ENCODE peak calls at places on chromosomes 2 and 18, in eight cellular contexts. One of them, this sample, is unnamed.

GRCh38 chr18:63683152-63683551 is 19.6 kb upstream of the SERPINB11 start:
- DNase-seq in stomach: peak
- DNase-seq in H54: peak
- DNase-seq in body of pancreas: no peak
- DNase-seq in prostate gland: peak
- DNase-seq in K562: no peak
- DNase-seq in IMR-90: peak
- DNase-seq in sigmoid colon: no peak
- DNase-seq in this sample: peak

GRCh38 chr2:126932966-126933555 is 34.4 kb downstream of the TEX51 start:
- DNase-seq in stomach: no peak
- DNase-seq in H54: no peak
- DNase-seq in body of pancreas: no peak
- DNase-seq in prostate gland: no peak
- DNase-seq in K562: no peak
- DNase-seq in IMR-90: no peak
- DNase-seq in sigmoid colon: no peak
- DNase-seq in this sample: no peak

GRCh38 chr2:43223412-43224040 is 2.9 kb downstream of the ZFP36L2 start:
- DNase-seq in stomach: no peak
- DNase-seq in H54: peak
- DNase-seq in body of pancreas: no peak
- DNase-seq in prostate gland: no peak
- DNase-seq in K562: peak
- DNase-seq in IMR-90: peak
- DNase-seq in sigmoid colon: no peak
- DNase-seq in this sample: no peak

GRCh38 chr18:22556271-22556990 is 138.7 kb upstream of the CTAGE1 start:
- DNase-seq in stomach: peak
- DNase-seq in H54: no peak
- DNase-seq in body of pancreas: peak
- DNase-seq in prostate gland: no peak
- DNase-seq in K562: no peak
- DNase-seq in IMR-90: peak
- DNase-seq in sigmoid colon: peak
- DNase-seq in this sample: no peak

GRCh38 chr2:58539973-58540372 is 298.8 kb upstream of the FANCL start:
- DNase-seq in stomach: no peak
- DNase-seq in H54: no peak
- DNase-seq in body of pancreas: no peak
- DNase-seq in prostate gland: no peak
- DNase-seq in K562: no peak
- DNase-seq in IMR-90: no peak
- DNase-seq in sigmoid colon: no peak
- DNase-seq in this sample: peak

GRCh38 chr2:43481927-43482542 is 113.8 kb downstream of the THADA start:
- DNase-seq in stomach: no peak
- DNase-seq in H54: no peak
- DNase-seq in body of pancreas: no peak
- DNase-seq in prostate gland: no peak
- DNase-seq in K562: no peak
- DNase-seq in IMR-90: no peak
- DNase-seq in sigmoid colon: no peak
- DNase-seq in this sample: no peak

GRCh38 chr2:232697059-232697806 is at the start of gene GIGYF2:
- DNase-seq in stomach: peak
- DNase-seq in H54: peak
- DNase-seq in body of pancreas: peak
- DNase-seq in prostate gland: peak
- DNase-seq in K562: peak
- DNase-seq in IMR-90: peak
- DNase-seq in sigmoid colon: peak
- DNase-seq in this sample: peak

GRCh38 chr2:120722603-120723421 is 12.9 kb upstream of the GLI2 start:
- DNase-seq in stomach: peak
- DNase-seq in H54: no peak
- DNase-seq in body of pancreas: peak
- DNase-seq in prostate gland: no peak
- DNase-seq in K562: no peak
- DNase-seq in IMR-90: peak
- DNase-seq in sigmoid colon: no peak
- DNase-seq in this sample: peak

GRCh38 chr2:112183327-112184025 is 45.3 kb downstream of the FBLN7 start:
- DNase-seq in stomach: no peak
- DNase-seq in H54: no peak
- DNase-seq in body of pancreas: no peak
- DNase-seq in prostate gland: no peak
- DNase-seq in K562: no peak
- DNase-seq in IMR-90: peak
- DNase-seq in sigmoid colon: no peak
- DNase-seq in this sample: no peak

GRCh38 chr2:180657054-180657453 is 323.4 kb upstream of the UBE2E3 start:
- DNase-seq in stomach: no peak
- DNase-seq in H54: no peak
- DNase-seq in body of pancreas: no peak
- DNase-seq in prostate gland: no peak
- DNase-seq in K562: no peak
- DNase-seq in IMR-90: peak
- DNase-seq in sigmoid colon: no peak
- DNase-seq in this sample: peak

GRCh38 chr2:47783491-47784330 is 766 bp downstream of the MSH6 start:
- DNase-seq in stomach: peak
- DNase-seq in H54: peak
- DNase-seq in body of pancreas: peak
- DNase-seq in prostate gland: peak
- DNase-seq in K562: peak
- DNase-seq in IMR-90: peak
- DNase-seq in sigmoid colon: peak
- DNase-seq in this sample: peak

GRCh38 chr18:31679806-31680793 is 4.3 kb downstream of the B4GALT6 start:
- DNase-seq in stomach: no peak
- DNase-seq in H54: no peak
- DNase-seq in body of pancreas: no peak
- DNase-seq in prostate gland: no peak
- DNase-seq in K562: no peak
- DNase-seq in IMR-90: no peak
- DNase-seq in sigmoid colon: no peak
- DNase-seq in this sample: no peak

GRCh38 chr2:159615936-159616733 is at the start of gene BAZ2B:
- DNase-seq in stomach: peak
- DNase-seq in H54: peak
- DNase-seq in body of pancreas: peak
- DNase-seq in prostate gland: peak
- DNase-seq in K562: peak
- DNase-seq in IMR-90: peak
- DNase-seq in sigmoid colon: peak
- DNase-seq in this sample: peak
- TF ChIP-seq POLR2A in stomach: no peak
- TF ChIP-seq POLR2A in H54: peak
- TF ChIP-seq POLR2A in body of pancreas: no peak
- TF ChIP-seq POLR2A in prostate gland: peak
- TF ChIP-seq POLR2A in K562: no peak
- TF ChIP-seq POLR2A in IMR-90: no peak
- TF ChIP-seq POLR2A in sigmoid colon: peak
- TF ChIP-seq POLR2A in this sample: no peak

DNA sequence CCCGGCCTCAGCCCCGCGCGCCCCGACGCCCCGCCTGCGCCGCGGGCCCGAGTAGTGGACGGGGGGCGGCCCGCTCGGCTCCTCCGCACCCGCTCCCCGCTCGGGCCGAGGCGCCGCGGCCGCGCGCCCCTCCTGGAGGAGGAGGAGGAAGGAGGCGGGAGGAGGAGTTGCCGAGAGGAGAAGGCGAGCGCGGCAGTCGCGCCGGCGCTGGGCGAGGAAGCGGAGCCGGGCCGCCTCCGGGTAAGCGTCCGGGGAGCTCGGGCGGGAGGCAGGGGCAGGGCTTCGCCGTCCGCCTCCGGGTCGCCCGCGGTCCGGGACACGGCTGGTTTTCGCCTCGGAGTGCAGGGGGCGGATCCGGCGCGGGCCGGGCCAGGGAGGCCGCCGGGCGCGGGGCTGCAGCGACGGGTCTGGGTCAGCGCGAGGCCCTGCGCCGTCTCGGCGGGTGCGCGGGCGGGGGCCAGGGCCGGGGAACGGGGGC is at the start of gene SOCS6:
- DNase-seq in stomach: peak
- DNase-seq in H54: no peak
- DNase-seq in body of pancreas: peak
- DNase-seq in prostate gland: peak
- DNase-seq in K562: peak
- DNase-seq in IMR-90: peak
- DNase-seq in sigmoid colon: peak
- DNase-seq in this sample: no peak
- TF ChIP-seq POLR2A in stomach: no peak
- TF ChIP-seq POLR2A in H54: peak
- TF ChIP-seq POLR2A in body of pancreas: peak
- TF ChIP-seq POLR2A in prostate gland: peak
- TF ChIP-seq POLR2A in K562: peak
- TF ChIP-seq POLR2A in IMR-90: peak
- TF ChIP-seq POLR2A in sigmoid colon: no peak
- TF ChIP-seq POLR2A in this sample: peak

GRCh38 chr18:59354731-59355130 is 4.3 kb downstream of the LMAN1 start:
- DNase-seq in stomach: no peak
- DNase-seq in H54: no peak
- DNase-seq in body of pancreas: no peak
- DNase-seq in prostate gland: no peak
- DNase-seq in K562: no peak
- DNase-seq in IMR-90: no peak
- DNase-seq in sigmoid colon: no peak
- DNase-seq in this sample: no peak

GRCh38 chr18:59353079-59353680 is 5.9 kb downstream of the LMAN1 start:
- DNase-seq in stomach: no peak
- DNase-seq in H54: no peak
- DNase-seq in body of pancreas: no peak
- DNase-seq in prostate gland: no peak
- DNase-seq in K562: peak
- DNase-seq in IMR-90: no peak
- DNase-seq in sigmoid colon: no peak
- DNase-seq in this sample: no peak

GRCh38 chr18:59357928-59358327 is 1.1 kb downstream of the LMAN1 start:
- DNase-seq in stomach: no peak
- DNase-seq in H54: peak
- DNase-seq in body of pancreas: peak
- DNase-seq in prostate gland: peak
- DNase-seq in K562: peak
- DNase-seq in IMR-90: peak
- DNase-seq in sigmoid colon: no peak
- DNase-seq in this sample: no peak

GRCh38 chr18:59359576-59359952 is 499 bp upstream of the LMAN1 start:
- DNase-seq in stomach: no peak
- DNase-seq in H54: peak
- DNase-seq in body of pancreas: no peak
- DNase-seq in prostate gland: no peak
- DNase-seq in K562: no peak
- DNase-seq in IMR-90: no peak
- DNase-seq in sigmoid colon: no peak
- DNase-seq in this sample: no peak

DNA sequence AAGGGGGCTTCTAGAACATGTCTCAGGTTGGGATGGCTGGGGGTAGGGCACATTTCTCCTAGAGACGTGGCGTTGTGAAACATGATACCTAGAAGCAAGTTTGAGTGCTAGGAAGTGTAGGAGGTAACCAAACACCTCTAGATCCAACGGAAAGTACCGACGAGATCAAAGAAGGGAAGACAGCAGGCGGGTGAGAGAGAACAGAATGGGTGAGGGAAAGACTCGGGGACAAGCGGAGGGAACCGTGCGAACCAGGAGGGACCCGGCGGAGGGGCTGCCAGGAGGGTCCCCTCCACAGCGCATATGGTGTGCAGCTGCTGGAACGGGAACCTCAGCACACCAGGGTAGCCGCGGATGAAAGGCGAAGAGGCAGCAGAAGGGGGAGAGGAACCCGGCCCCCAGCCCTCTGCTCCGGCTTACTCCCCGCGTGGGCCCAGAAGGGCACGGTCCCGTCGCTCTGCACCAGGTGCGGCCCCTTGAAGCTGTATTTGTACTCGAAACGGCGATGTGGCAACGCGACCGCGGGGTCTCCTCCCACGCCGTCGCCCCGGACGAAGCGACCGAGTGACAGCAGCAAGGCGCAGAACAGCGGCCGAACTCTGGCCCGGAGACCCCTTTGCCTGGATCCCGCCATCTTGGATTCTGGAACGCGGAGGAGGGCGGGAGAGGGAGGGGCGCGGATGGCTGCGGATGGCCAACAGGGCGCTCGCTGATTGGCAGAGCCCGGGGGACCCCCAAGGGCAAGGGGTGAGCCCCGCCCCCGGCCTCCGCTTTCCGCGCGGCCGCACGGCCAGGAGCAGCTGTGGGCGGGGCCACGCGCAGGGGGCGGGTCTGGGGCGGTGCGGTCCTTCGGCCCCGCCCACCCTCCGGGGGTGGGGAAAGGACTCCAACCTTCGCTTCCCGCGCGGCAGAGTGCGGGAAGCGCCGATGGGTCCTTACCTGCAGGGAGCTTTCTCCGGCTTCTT is at the start of gene LMAN1:
- DNase-seq in stomach: peak
- DNase-seq in H54: peak
- DNase-seq in body of pancreas: peak
- DNase-seq in prostate gland: peak
- DNase-seq in K562: peak
- DNase-seq in IMR-90: peak
- DNase-seq in sigmoid colon: peak
- DNase-seq in this sample: peak
- TF ChIP-seq POLR2A in stomach: no peak
- TF ChIP-seq POLR2A in H54: peak
- TF ChIP-seq POLR2A in body of pancreas: peak
- TF ChIP-seq POLR2A in prostate gland: peak
- TF ChIP-seq POLR2A in K562: peak
- TF ChIP-seq POLR2A in IMR-90: peak
- TF ChIP-seq POLR2A in sigmoid colon: no peak
- TF ChIP-seq POLR2A in this sample: peak

GRCh38 chr2:21015281-21015645 is 28.6 kb downstream of the APOB start:
- DNase-seq in stomach: no peak
- DNase-seq in H54: no peak
- DNase-seq in body of pancreas: no peak
- DNase-seq in prostate gland: no peak
- DNase-seq in K562: no peak
- DNase-seq in IMR-90: no peak
- DNase-seq in sigmoid colon: no peak
- DNase-seq in this sample: no peak

GRCh38 chr2:21013043-21013816 is 30.6 kb downstream of the APOB start:
- DNase-seq in stomach: no peak
- DNase-seq in H54: no peak
- DNase-seq in body of pancreas: no peak
- DNase-seq in prostate gland: no peak
- DNase-seq in K562: no peak
- DNase-seq in IMR-90: no peak
- DNase-seq in sigmoid colon: no peak
- DNase-seq in this sample: no peak

GRCh38 chr2:21011876-21012556 is 31.9 kb downstream of the APOB start:
- DNase-seq in stomach: no peak
- DNase-seq in H54: no peak
- DNase-seq in body of pancreas: no peak
- DNase-seq in prostate gland: no peak
- DNase-seq in K562: no peak
- DNase-seq in IMR-90: no peak
- DNase-seq in sigmoid colon: no peak
- DNase-seq in this sample: no peak

GRCh38 chr2:21012557-21012937 is 31.3 kb downstream of the APOB start:
- DNase-seq in stomach: no peak
- DNase-seq in H54: no peak
- DNase-seq in body of pancreas: no peak
- DNase-seq in prostate gland: no peak
- DNase-seq in K562: no peak
- DNase-seq in IMR-90: no peak
- DNase-seq in sigmoid colon: no peak
- DNase-seq in this sample: no peak

GRCh38 chr2:21014364-21015280 is 29.3 kb downstream of the APOB start:
- DNase-seq in stomach: no peak
- DNase-seq in H54: no peak
- DNase-seq in body of pancreas: no peak
- DNase-seq in prostate gland: no peak
- DNase-seq in K562: no peak
- DNase-seq in IMR-90: no peak
- DNase-seq in sigmoid colon: no peak
- DNase-seq in this sample: no peak
- TF ChIP-seq POLR2A in stomach: no peak
- TF ChIP-seq POLR2A in H54: no peak
- TF ChIP-seq POLR2A in body of pancreas: no peak
- TF ChIP-seq POLR2A in prostate gland: no peak
- TF ChIP-seq POLR2A in K562: no peak
- TF ChIP-seq POLR2A in IMR-90: no peak
- TF ChIP-seq POLR2A in sigmoid colon: no peak
- TF ChIP-seq POLR2A in this sample: no peak